ENCODE peak calls at places on chromosomes 3 and 15, in five cellular contexts. One of them, this sample, is unnamed.

GRCh38 chr3:10716964-10717363 is 99.1 kb upstream of the SLC6A11 start:
- DNase-seq in HepG2: no peak
- DNase-seq in endodermal cell: peak
- DNase-seq in aorta: no peak
- DNase-seq in left ventricle myocardium inferior: no peak
- DNase-seq in this sample: no peak

GRCh38 chr3:39358302-39358701 is 24.9 kb upstream of the SLC25A38 start:
- DNase-seq in HepG2: no peak
- DNase-seq in endodermal cell: no peak
- DNase-seq in aorta: no peak
- DNase-seq in left ventricle myocardium inferior: no peak
- DNase-seq in this sample: no peak

GRCh38 chr3:177673105-177673804 is 476.0 kb upstream of the TBL1XR1 start:
- DNase-seq in HepG2: no peak
- DNase-seq in endodermal cell: no peak
- DNase-seq in aorta: no peak
- DNase-seq in left ventricle myocardium inferior: no peak
- DNase-seq in this sample: peak

GRCh38 chr3:184240384-184241140 is 8.2 kb downstream of the ALG3 start:
- DNase-seq in HepG2: no peak
- DNase-seq in endodermal cell: peak
- DNase-seq in aorta: peak
- DNase-seq in left ventricle myocardium inferior: no peak
- DNase-seq in this sample: peak

GRCh38 chr3:66761093-66761780 is 236.9 kb upstream of the KBTBD8 start:
- DNase-seq in HepG2: no peak
- DNase-seq in endodermal cell: no peak
- DNase-seq in aorta: no peak
- DNase-seq in left ventricle myocardium inferior: no peak
- DNase-seq in this sample: no peak

GRCh38 chr3:124542483-124542882 is 187.8 kb upstream of the UMPS start:
- DNase-seq in HepG2: no peak
- DNase-seq in endodermal cell: no peak
- DNase-seq in aorta: no peak
- DNase-seq in left ventricle myocardium inferior: no peak
- DNase-seq in this sample: no peak

GRCh38 chr15:51536965-51537574 is 85.5 kb downstream of the DMXL2 start:
- DNase-seq in HepG2: peak
- DNase-seq in endodermal cell: no peak
- DNase-seq in aorta: no peak
- DNase-seq in left ventricle myocardium inferior: no peak
- DNase-seq in this sample: no peak

GRCh38 chr15:40038267-40038653 is 721 bp downstream of the SRP14 start:
- DNase-seq in HepG2: no peak
- DNase-seq in endodermal cell: no peak
- DNase-seq in aorta: no peak
- DNase-seq in left ventricle myocardium inferior: no peak
- DNase-seq in this sample: no peak

GRCh38 chr3:186965141-186965879 is 35.0 kb downstream of the ST6GAL1 start:
- DNase-seq in HepG2: no peak
- DNase-seq in endodermal cell: peak
- DNase-seq in aorta: no peak
- DNase-seq in left ventricle myocardium inferior: no peak
- DNase-seq in this sample: no peak
- H3K27ac ChIP-seq in HepG2: no peak
- H3K27ac ChIP-seq in endodermal cell: no peak
- H3K27ac ChIP-seq in aorta: no peak
- H3K27ac ChIP-seq in left ventricle myocardium inferior: peak
- H3K27ac ChIP-seq in this sample: no peak

DNA sequence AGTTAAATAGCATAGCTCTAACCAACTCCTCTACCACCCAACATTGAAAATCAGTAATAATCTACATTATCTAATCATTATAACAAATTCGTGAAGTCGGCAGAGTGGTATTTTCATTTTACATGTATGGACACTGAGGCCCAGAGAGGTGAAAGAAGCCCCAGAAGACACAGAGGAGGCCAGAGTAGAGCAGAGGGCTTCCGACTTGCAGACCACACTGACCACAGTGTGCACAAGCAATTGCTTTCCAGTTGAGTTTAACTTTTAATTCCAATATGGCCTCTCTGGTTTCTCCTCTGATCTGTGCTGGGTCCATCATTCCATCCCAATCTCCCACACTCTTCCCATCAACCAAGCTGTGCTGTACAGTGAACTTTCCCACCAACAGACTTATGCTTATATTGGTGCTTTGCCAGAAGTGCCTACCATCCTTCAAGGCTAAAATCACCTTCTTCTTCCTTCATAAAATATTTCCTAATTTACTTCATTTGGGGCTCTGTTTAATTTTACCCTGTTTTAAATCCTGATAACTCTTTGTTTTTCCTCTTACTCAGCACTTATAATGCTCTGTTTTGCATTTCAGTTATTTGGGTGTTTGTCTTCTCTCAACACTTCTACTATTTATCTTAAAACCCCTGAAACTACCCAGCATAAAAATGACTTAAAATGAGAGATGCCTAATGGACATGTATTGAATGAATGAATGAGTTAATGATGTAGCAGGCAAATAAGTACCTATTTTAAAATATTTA is 81.8 kb upstream of the TNFSF10 start:
- DNase-seq in HepG2: no peak
- DNase-seq in endodermal cell: no peak
- DNase-seq in aorta: no peak
- DNase-seq in left ventricle myocardium inferior: no peak
- DNase-seq in this sample: no peak
- H3K27ac ChIP-seq in HepG2: no peak
- H3K27ac ChIP-seq in endodermal cell: no peak
- H3K27ac ChIP-seq in aorta: no peak
- H3K27ac ChIP-seq in left ventricle myocardium inferior: no peak
- H3K27ac ChIP-seq in this sample: peak

GRCh38 chr3:42780892-42781700 is 8.0 kb upstream of the CCDC13 start:
- DNase-seq in HepG2: peak
- DNase-seq in endodermal cell: no peak
- DNase-seq in aorta: no peak
- DNase-seq in left ventricle myocardium inferior: no peak
- DNase-seq in this sample: peak
- H3K27ac ChIP-seq in HepG2: no peak
- H3K27ac ChIP-seq in endodermal cell: no peak
- H3K27ac ChIP-seq in aorta: no peak
- H3K27ac ChIP-seq in left ventricle myocardium inferior: no peak
- H3K27ac ChIP-seq in this sample: peak

GRCh38 chr3:193791041-193792032 is 198.3 kb downstream of the OPA1 start:
- DNase-seq in HepG2: no peak
- DNase-seq in endodermal cell: peak
- DNase-seq in aorta: no peak
- DNase-seq in left ventricle myocardium inferior: no peak
- DNase-seq in this sample: no peak
- H3K27ac ChIP-seq in HepG2: no peak
- H3K27ac ChIP-seq in endodermal cell: no peak
- H3K27ac ChIP-seq in aorta: no peak
- H3K27ac ChIP-seq in left ventricle myocardium inferior: no peak
- H3K27ac ChIP-seq in this sample: no peak

This sample was measured in osteoblast.